ENCODE peak calls at places on chromosome X, in seven cellular contexts. T is naive thymus-derived CD4-positive, alpha-beta T cell; W is IMR-90; B is A549; S is psoas muscle; Y is SJSA1; N is mesenchymal stem cell. F is an unnamed sample.
A peak's percentile ranks its signal among the peaks of the same experiment; 100 is the strongest.

GRCh38 chrX:7706032-7706431 is 136.9 kb upstream of the VCX start:
- DNase-seq in S (no peak), T (no peak), B (peak; percentile 2), W (no peak), N (no peak), Y (no peak), F (no peak)

GRCh38 chrX:17743913-17744312 is 6.6 kb downstream of the SCML1 start:
- DNase-seq in S (no peak), T (no peak), Y (no peak), W (peak; percentile 20), B (no peak), N (no peak), F (no peak)

GRCh38 chrX:154727418-154728323 is 23.2 kb downstream of the GAB3 start:
- DNase-seq in Y (no peak), S (peak; percentile 67), W (peak; percentile 77), B (no peak), N (peak; percentile 61), T (no peak), F (no peak)

GRCh38 chrX:16828126-16828908 is 41.8 kb downstream of the RBBP7 start:
- DNase-seq in N (peak; percentile 59), W (peak; percentile 91), Y (no peak), T (no peak), S (no peak), B (peak; percentile 36), F (no peak)

GRCh38 chrX:12945494-12945893 is 29.4 kb upstream of the TMSB4X start:
- DNase-seq in Y (no peak), N (no peak), B (no peak), W (no peak), S (no peak), T (no peak), F (no peak)

GRCh38 chrX:102651968-102652744 is 873 bp downstream of the GPRASP1 start:
- DNase-seq in B (peak; percentile 30), W (peak; percentile 29), S (no peak), Y (no peak), N (peak; percentile 62), T (peak; percentile 77), F (no peak)

GRCh38 chrX:12799118-12799517 is 7.9 kb downstream of the PRPS2 start:
- DNase-seq in S (no peak), Y (no peak), W (no peak), B (no peak), T (no peak), N (no peak), F (no peak)

GRCh38 chrX:84865113-84865512 is 138.6 kb upstream of the APOOL start:
- DNase-seq in Y (no peak), W (no peak), N (no peak), T (no peak), S (no peak), B (no peak), F (no peak)

GRCh38 chrX:130083656-130084382 is 26.5 kb downstream of the ELF4 start:
- DNase-seq in T (no peak), W (no peak), B (no peak), Y (no peak), N (no peak), S (no peak), F (no peak)
- H3K27ac ChIP-seq in T (peak overlapping the region; percentile 66), W (no peak overlapping the region), B (no peak overlapping the region), Y (no peak overlapping the region), N (no peak overlapping the region), S (no peak overlapping the region), F (no peak overlapping the region)

GRCh38 chrX:22021721-22022120 is 10.4 kb upstream of the PHEX start:
- DNase-seq in T (no peak), W (no peak), B (no peak), S (no peak), N (no peak), Y (no peak), F (no peak)
- H3K27ac ChIP-seq in T (no peak overlapping the region), W (no peak overlapping the region), B (no peak overlapping the region), S (no peak overlapping the region), N (no peak overlapping the region), Y (no peak overlapping the region), F (no peak overlapping the region)

GRCh38 chrX:40084471-40084870 is 13.3 kb downstream of the BCOR start:
- DNase-seq in B (no peak), T (no peak), N (no peak), W (no peak), S (no peak), Y (no peak), F (no peak)
- H3K27ac ChIP-seq in B (no peak overlapping the region), T (no peak overlapping the region), N (no peak overlapping the region), W (peak overlapping the region; percentile 3), S (no peak overlapping the region), Y (no peak overlapping the region), F (peak overlapping the region; percentile 50)

GRCh38 chrX:131746491-131746968 is 202.7 kb downstream of the OR13H1 start:
- DNase-seq in T (peak; percentile 88), W (peak; percentile 86), Y (peak; percentile 78), B (peak; percentile 92), S (peak; percentile 76), N (no peak), F (no peak)
- H3K27ac ChIP-seq in T (peak overlapping the region; percentile 60), W (peak overlapping the region; percentile 95), Y (peak overlapping the region; percentile 97), B (peak overlapping the region; percentile 99), S (peak overlapping the region; percentile 86), N (no peak overlapping the region), F (no peak overlapping the region)

GRCh38 chrX:70437921-70438665 is 6.5 kb upstream of the DLG3 start:
- DNase-seq in N (no peak), Y (no peak), T (no peak), B (no peak), W (peak; percentile 14), S (no peak), F (no peak)

GRCh38 chrX:70442224-70442623 is 2.4 kb upstream of the DLG3 start:
- DNase-seq in N (no peak), B (no peak), S (no peak), W (no peak), T (no peak), Y (no peak), F (no peak)

GRCh38 chrX:70436380-70436779 is 8.3 kb upstream of the DLG3 start:
- DNase-seq in W (no peak), T (no peak), S (no peak), N (peak; percentile 8), Y (no peak), B (no peak), F (no peak)

GRCh38 chrX:70437011-70437410 is 7.6 kb upstream of the DLG3 start:
- DNase-seq in T (no peak), Y (no peak), S (no peak), B (no peak), W (no peak), N (no peak), F (no peak)

DNA sequence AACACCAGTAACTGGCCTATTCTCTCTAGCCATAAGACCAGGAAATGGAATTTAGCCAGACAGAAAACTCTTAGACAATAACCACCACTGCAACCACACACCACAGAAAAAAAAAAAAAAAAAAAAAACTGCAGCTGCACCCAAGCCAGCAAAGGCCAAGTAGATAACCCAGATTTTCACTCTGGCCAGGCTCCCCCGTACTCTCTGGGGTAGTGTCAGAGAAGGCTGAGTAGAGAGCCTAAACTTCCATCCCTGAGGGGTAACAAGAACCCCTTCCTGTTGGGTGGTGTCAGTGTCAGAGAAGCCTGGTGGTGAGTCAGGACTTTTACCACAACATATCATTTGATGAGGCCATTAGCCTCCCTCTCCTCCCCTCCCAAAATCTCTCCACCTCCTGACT is 5.6 kb upstream of the DLG3 start:
- DNase-seq in T (no peak), N (peak; percentile 5), W (no peak), Y (no peak), S (no peak), B (no peak), F (no peak)
- H3K27ac ChIP-seq in T (no peak overlapping the region), N (no peak overlapping the region), W (no peak overlapping the region), Y (no peak overlapping the region), S (no peak overlapping the region), B (no peak overlapping the region), F (peak overlapping the region; percentile 65)

GRCh38 chrX:54473993-54474859 is 21.8 kb downstream of the FGD1 start:
- DNase-seq in T (no peak), N (no peak), B (no peak), S (no peak), W (no peak), Y (no peak), F (peak; percentile 18)
- H3K27ac ChIP-seq in T (no peak overlapping the region), N (no peak overlapping the region), B (no peak overlapping the region), S (no peak overlapping the region), W (no peak overlapping the region), Y (no peak overlapping the region), F (peak overlapping the region; percentile 45)

GRCh38 chrX:119655125-119655524 is 37.8 kb downstream of the SEPTIN6 start:
- DNase-seq in T (no peak), Y (peak; percentile 46), W (peak; percentile 88), S (peak; percentile 29), B (peak; percentile 11), N (peak; percentile 96), F (peak; percentile 27)
- H3K27ac ChIP-seq in T (peak overlapping the region; percentile 57), Y (no peak overlapping the region), W (no peak overlapping the region), S (no peak overlapping the region), B (no peak overlapping the region), N (no peak overlapping the region), F (no peak overlapping the region)

DNA sequence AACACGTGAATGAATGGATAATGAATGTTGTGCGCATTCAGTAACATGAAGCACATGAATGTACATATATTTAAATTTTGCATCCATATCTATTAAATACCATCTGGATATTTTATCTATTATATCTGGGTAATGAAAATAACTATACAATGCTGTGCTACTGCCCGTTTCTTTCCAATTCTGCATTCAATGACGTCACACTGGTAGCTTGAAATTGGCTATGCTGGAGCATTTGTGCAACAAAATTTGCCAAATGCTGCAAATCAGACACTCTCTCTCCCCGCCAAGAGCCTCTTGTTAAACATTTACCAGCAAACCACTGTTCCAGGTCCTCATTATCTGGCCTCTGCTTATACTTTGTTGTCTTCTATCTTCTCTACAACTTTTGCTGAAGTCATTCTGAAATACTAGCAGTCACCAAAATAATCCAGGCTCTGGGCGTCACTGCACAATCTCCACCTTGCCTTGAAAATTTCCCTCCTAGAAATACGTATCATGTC is 938.4 kb upstream of the FTHL17 start:
- DNase-seq in B (no peak), N (no peak), T (no peak), W (no peak), Y (no peak), S (no peak), F (no peak)
- H3K27ac ChIP-seq in B (no peak overlapping the region), N (no peak overlapping the region), T (no peak overlapping the region), W (no peak overlapping the region), Y (no peak overlapping the region), S (no peak overlapping the region), F (no peak overlapping the region)

F was measured in epithelial cell of prostate.